ENCODE peak calls at places on chromosomes 6 and 20, in four cellular contexts. E is AG04450, Q is AG10803, M is AG09309. D is an unnamed sample.

GRCh38 chr6:13331516-13332348 is 3.4 kb upstream of the TBC1D7 start:
- DNase-seq in M (no peak), E (no peak), Q (peak), D (peak)

GRCh38 chr6:31125162-31125561 is 4.9 kb upstream of the CDSN start:
- DNase-seq in M (no peak), E (no peak), Q (no peak), D (peak)

GRCh38 chr6:108760158-108761050 is 87.8 kb upstream of the ARMC2 start:
- DNase-seq in E (no peak), Q (peak), M (peak), D (peak)

GRCh38 chr6:73062837-73063236 is 162.5 kb downstream of the KHDC1L start:
- DNase-seq in E (no peak), M (no peak), Q (peak), D (peak)

GRCh38 chr20:57444394-57445048 is 53.3 kb downstream of the RBM38 start:
- DNase-seq in M (no peak), Q (no peak), E (no peak), D (no peak)

GRCh38 chr6:150334790-150335783 is 33.7 kb upstream of the IYD start:
- DNase-seq in Q (peak), M (peak), E (peak), D (peak)

GRCh38 chr6:114288696-114289095 is 54.1 kb downstream of the HS3ST5 start:
- DNase-seq in M (no peak), Q (no peak), E (no peak), D (no peak)

GRCh38 chr6:42013134-42013516 is 37.2 kb upstream of the TAF8 start:
- DNase-seq in Q (peak), E (no peak), M (no peak), D (peak)

GRCh38 chr20:33673411-33674293 is 576 bp downstream of the NECAB3 start:
- DNase-seq in M (no peak), Q (no peak), E (no peak), D (no peak)

GRCh38 chr6:131061771-131062160 is 1.3 kb downstream of the EPB41L2 start:
- DNase-seq in M (no peak), E (no peak), Q (no peak), D (no peak)

GRCh38 chr6:36128073-36128472 is 2.2 kb upstream of the MAPK13 start:
- DNase-seq in M (no peak), E (no peak), Q (no peak), D (no peak)

GRCh38 chr6:139944976-139945375 is 570.5 kb upstream of the CITED2 start:
- DNase-seq in E (no peak), M (no peak), Q (no peak), D (no peak)

GRCh38 chr6:7647504-7647903 is 57.5 kb downstream of the SNRNP48 start:
- DNase-seq in Q (no peak), M (no peak), E (no peak), D (no peak)

GRCh38 chr20:44203161-44203560 is 7.4 kb downstream of the OSER1 start:
- DNase-seq in E (no peak), M (no peak), Q (peak), D (no peak)
- H3K4me3 ChIP-seq in E (no peak), M (no peak), Q (no peak), D (no peak)

GRCh38 chr20:62407221-62407992 is at the start of gene CABLES2:
- DNase-seq in Q (peak), M (peak), E (peak), D (peak)
- TF ChIP-seq CTCF in Q (no peak), M (no peak), E (no peak), D (no peak)

GRCh38 chr6:12105271-12105670 is 93.2 kb downstream of the HIVEP1 start:
- DNase-seq in E (no peak), Q (no peak), M (no peak), D (no peak)
- H3K4me3 ChIP-seq in E (no peak), Q (no peak), M (no peak), D (no peak)

DNA sequence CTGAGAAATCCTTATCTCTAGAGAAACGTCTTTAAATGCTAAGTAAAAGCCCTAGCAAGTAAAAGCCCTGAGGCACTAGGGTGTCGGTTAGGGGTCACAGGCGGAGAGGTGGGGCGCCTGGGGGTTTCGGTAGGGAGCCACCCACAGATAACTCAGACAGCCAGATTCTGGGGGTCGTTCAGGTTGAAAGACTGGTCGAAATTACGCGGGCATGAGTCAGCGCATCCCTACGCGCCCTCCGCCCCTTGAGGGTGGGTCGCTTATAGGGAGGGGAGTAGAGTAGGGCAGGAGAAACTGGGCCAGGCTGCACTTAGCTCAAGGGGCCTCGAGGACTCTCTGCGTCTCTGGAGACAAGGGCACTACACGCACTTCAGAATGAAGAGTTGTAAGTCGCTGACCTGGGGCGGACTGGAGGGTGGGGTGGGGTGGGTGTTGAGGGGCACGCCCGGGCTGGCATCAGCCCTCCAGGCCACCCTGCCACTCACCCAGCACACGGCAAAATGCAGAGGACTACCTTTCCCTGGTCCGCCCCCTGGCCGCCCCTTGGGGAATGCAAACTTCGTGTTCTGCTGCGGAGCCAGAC is 598 bp upstream of the PPT2 start:
- DNase-seq in Q (no peak), M (no peak), E (no peak), D (no peak)
- TF ChIP-seq CTCF in Q (peak), M (peak), E (peak), D (peak)

DNA sequence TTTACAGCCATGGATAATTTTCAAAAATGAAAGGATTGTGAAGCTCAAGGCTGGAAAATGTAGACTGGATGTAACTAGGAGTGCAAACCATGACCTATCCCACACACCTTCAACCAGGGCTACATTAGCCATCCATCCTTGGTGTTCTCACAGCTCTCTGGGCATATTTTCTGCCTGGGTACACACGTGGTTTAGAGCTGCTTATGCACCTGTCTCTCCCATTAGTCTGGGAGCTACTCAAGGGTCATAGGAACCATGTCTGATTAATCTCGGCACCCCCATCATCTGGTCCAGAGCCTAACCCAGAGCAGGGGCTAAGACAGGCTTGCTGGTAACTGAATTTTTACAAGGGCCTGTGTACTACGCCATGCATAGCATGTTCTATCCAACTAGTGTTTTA is 25.2 kb upstream of the FAM83C start:
- DNase-seq in E (no peak), M (no peak), Q (no peak), D (no peak)
- H3K4me3 ChIP-seq in E (no peak), M (no peak), Q (no peak), D (no peak)

GRCh38 chr6:43496370-43497128 is 13.6 kb downstream of the LRRC73 start:
- DNase-seq in M (no peak), Q (peak), E (no peak), D (peak)
- TF ChIP-seq CTCF in M (peak), Q (peak), E (peak), D (peak)